ENCODE peak calls at places on chromosome 13, in five cellular contexts. Q, N, W, R and L are unnamed samples.

GRCh38 chr13:82010780-82011179 is 1669.9 kb upstream of the SPRY2 start:
- DNase-seq in Q (no peak), N (no peak), W (no peak), R (no peak), L (peak; percentile 1)

GRCh38 chr13:42181381-42181953 is 90.5 kb upstream of the AKAP11 start:
- DNase-seq in Q (no peak), N (no peak), W (no peak), R (peak; percentile 1), L (no peak)

GRCh38 chr13:102333320-102334181 is 68.3 kb downstream of the FGF14 start:
- DNase-seq in Q (no peak), N (peak; percentile 59), W (no peak), R (no peak), L (peak; percentile 89)

GRCh38 chr13:27970382-27971235 is 1.5 kb upstream of the CDX2 start:
- DNase-seq in Q (no peak), N (no peak), W (no peak), R (no peak), L (no peak)

GRCh38 chr13:36801035-36801434 is 18.0 kb upstream of the RFXAP start:
- DNase-seq in Q (no peak), N (no peak), W (no peak), R (no peak), L (no peak)

GRCh38 chr13:85431720-85432119 is 367.5 kb downstream of the SLITRK6 start:
- DNase-seq in Q (no peak), N (no peak), W (no peak), R (no peak), L (no peak)

GRCh38 chr13:93635687-93636086 is 409.1 kb downstream of the GPC6 start:
- DNase-seq in Q (peak; percentile 57), N (no peak), W (no peak), R (no peak), L (peak; percentile 59)

GRCh38 chr13:59425211-59425721 is 738.5 kb downstream of the DIAPH3 start:
- DNase-seq in Q (peak; percentile 75), N (no peak), W (no peak), R (no peak), L (peak; percentile 77)

GRCh38 chr13:37645181-37645580 is 46.6 kb upstream of the POSTN start:
- DNase-seq in Q (no peak), N (peak; percentile 37), W (no peak), R (peak; percentile 55), L (no peak)

GRCh38 chr13:37068962-37069361 is 9.5 kb upstream of the SUPT20H start:
- DNase-seq in Q (no peak), N (no peak), W (no peak), R (no peak), L (peak; percentile 12)

GRCh38 chr13:40878321-40878720 is 88.9 kb downstream of the SLC25A15 start:
- DNase-seq in Q (peak; percentile 19), N (no peak), W (no peak), R (no peak), L (no peak)

GRCh38 chr13:42266464-42266863 is 5.5 kb upstream of the AKAP11 start:
- DNase-seq in Q (peak; percentile 49), N (peak; percentile 12), W (no peak), R (peak; percentile 30), L (peak; percentile 59)

GRCh38 chr13:40402931-40403412 is 263.5 kb downstream of the FOXO1 start:
- DNase-seq in Q (peak; percentile 86), N (peak; percentile 18), W (no peak), R (no peak), L (peak; percentile 68)

GRCh38 chr13:58852076-58852475 is 1220.5 kb downstream of the PCDH17 start:
- DNase-seq in Q (peak; percentile 57), N (no peak), W (no peak), R (no peak), L (peak; percentile 41)

GRCh38 chr13:75217949-75218348 is 264.0 kb downstream of the TBC1D4 start:
- DNase-seq in Q (peak; percentile 77), N (no peak), W (no peak), R (peak; percentile 28), L (peak; percentile 28)

GRCh38 chr13:114035583-114036501 is 62.0 kb upstream of the C13orf46 start:
- DNase-seq in Q (peak; percentile 46), N (no peak), W (no peak), R (peak; percentile 18), L (peak; percentile 59)

GRCh38 chr13:42985312-42986175 is 6.5 kb downstream of the EPSTI1 start:
- DNase-seq in Q (no peak), N (no peak), W (no peak), R (no peak), L (no peak)

GRCh38 chr13:22240716-22241115 is 569.8 kb downstream of the FGF9 start:
- DNase-seq in Q (no peak), N (no peak), W (no peak), R (no peak), L (no peak)

GRCh38 chr13:90447735-90448103 is 899.8 kb upstream of the MIR17HG start:
- DNase-seq in Q (peak; percentile 94), N (peak; percentile 44), W (no peak), R (no peak), L (peak; percentile 95)

GRCh38 chr13:101149735-101150380 is 266.4 kb downstream of the NALCN start:
- DNase-seq in Q (peak; percentile 10), N (peak; percentile 62), W (no peak), R (peak; percentile 28), L (peak; percentile 71)

GRCh38 chr13:23350009-23350408 is 83.5 kb downstream of the SACS start:
- DNase-seq in Q (peak; percentile 39), N (no peak), W (no peak), R (no peak), L (peak; percentile 44)

GRCh38 chr13:20157387-20157786 is 3.5 kb downstream of the GJA3 start:
- DNase-seq in Q (no peak), N (no peak), W (no peak), R (no peak), L (no peak)

GRCh38 chr13:63041640-63042414 is 1626.2 kb upstream of the PCDH20 start:
- DNase-seq in Q (no peak), N (no peak), W (no peak), R (no peak), L (peak; percentile 14)

GRCh38 chr13:26816876-26817275 is 56.3 kb upstream of the GPR12 start:
- DNase-seq in Q (no peak), N (no peak), W (no peak), R (peak; percentile 13), L (no peak)

GRCh38 chr13:34340534-34340933 is 522.6 kb downstream of the RFC3 start:
- DNase-seq in Q (no peak), N (no peak), W (no peak), R (no peak), L (peak; percentile 30)

GRCh38 chr13:61727714-61728275 is 312.1 kb upstream of the PCDH20 start:
- DNase-seq in Q (peak; percentile 42), N (no peak), W (no peak), R (no peak), L (peak; percentile 57)

GRCh38 chr13:75399168-75399878 is 82.6 kb downstream of the TBC1D4 start:
- DNase-seq in Q (peak; percentile 93), N (no peak), W (no peak), R (no peak), L (no peak)

GRCh38 chr13:84121456-84121855 is 239.2 kb upstream of the SLITRK1 start:
- DNase-seq in Q (peak; percentile 4), N (no peak), W (no peak), R (peak; percentile 21), L (peak; percentile 12)

GRCh38 chr13:68128297-68128915 is 898.3 kb upstream of the PCDH9 start:
- DNase-seq in Q (no peak), N (no peak), W (no peak), R (no peak), L (no peak)

GRCh38 chr13:68125087-68125480 is 894.9 kb upstream of the PCDH9 start:
- DNase-seq in Q (no peak), N (no peak), W (no peak), R (no peak), L (no peak)

GRCh38 chr13:68124437-68125086 is 894.4 kb upstream of the PCDH9 start:
- DNase-seq in Q (no peak), N (no peak), W (no peak), R (no peak), L (no peak)
- H3K27ac ChIP-seq in Q (no peak overlapping the region), N (no peak overlapping the region), W (no peak overlapping the region), R (no peak overlapping the region), L (no peak overlapping the region)

DNA sequence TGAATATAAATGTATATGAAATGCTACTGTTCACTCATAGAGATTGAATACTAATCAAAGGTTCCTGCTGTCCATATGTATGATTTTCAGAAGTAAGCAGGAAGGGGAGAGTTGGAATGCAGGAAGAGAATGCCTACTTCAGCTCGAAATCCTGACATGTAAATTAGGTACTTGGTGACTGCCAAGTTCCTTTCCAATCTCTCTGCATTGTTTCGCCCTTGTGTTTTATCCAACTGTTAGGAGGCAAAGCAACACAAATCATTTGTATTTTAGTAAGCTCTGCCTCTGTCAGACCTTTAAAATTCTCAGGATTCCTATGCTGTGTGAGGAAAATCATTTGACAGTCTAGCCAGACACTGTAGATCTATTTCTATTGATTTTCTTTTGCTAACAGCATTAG is 9.0 kb downstream of the STARD13 start:
- DNase-seq in Q (peak; percentile 89), N (peak; percentile 52), W (no peak), R (no peak), L (peak; percentile 90)
- H3K4me1 ChIP-seq in Q (peaks cover 62% of the 10 kb centered on the region), N (peaks cover 6% of the 10 kb centered on the region), W (peaks cover 10% of the 10 kb centered on the region), R (peaks cover 13% of the 10 kb centered on the region), L (peaks cover 36% of the 10 kb centered on the region)

GRCh38 chr13:113035209-113035800 is 66.3 kb downstream of the MCF2L start:
- DNase-seq in Q (no peak), N (no peak), W (no peak), R (no peak), L (no peak)
- TF ChIP-seq CTCF in Q (no peak), N (no peak), W (no peak), R (no peak), L (no peak)

DNA sequence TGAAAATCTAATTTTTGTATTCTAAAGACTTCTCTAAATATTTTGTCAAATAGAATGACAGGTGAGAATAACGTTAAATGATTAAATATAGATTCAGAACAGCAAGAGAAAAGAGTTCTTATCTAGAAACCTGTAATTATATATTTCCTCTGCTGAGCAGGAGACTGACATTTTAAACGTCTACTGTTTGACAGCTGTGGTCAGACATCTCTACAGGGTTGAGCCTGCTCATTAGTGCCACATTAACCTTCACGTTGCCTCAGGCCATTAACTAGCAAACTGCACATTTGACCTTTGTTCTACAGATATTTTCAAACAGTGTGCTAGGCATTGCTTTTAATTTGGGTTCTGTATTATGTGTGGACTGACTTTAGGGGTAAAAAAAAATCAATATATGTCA is 347.5 kb downstream of the GPC5 start:
- DNase-seq in Q (no peak), N (no peak), W (no peak), R (peak; percentile 19), L (no peak)
- H3K27ac ChIP-seq in Q (no peak overlapping the region), N (no peak overlapping the region), W (no peak overlapping the region), R (peak overlapping the region; percentile 5), L (no peak overlapping the region)

DNA sequence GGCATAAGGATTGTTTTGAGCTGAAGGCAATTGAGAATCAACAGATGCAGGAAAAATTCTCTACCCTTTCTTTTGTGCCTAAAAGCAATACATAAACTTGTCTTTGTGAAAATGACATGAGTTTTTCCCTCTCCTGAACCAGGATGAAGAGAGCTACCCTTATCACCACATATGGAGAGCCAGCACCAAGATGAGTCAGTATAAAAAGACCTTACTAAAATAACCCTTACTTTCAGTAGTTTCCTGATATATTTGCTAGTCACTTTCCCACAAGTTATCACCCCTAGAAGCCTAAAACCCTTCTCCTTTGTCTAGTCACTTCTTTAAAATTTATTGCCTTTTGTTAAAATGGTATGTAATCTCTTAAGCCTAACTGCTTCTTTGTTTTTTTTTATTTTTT is 61.9 kb upstream of the ANKRD10 start:
- DNase-seq in Q (no peak), N (no peak), W (no peak), R (no peak), L (no peak)
- H3K4me1 ChIP-seq in Q (no peaks in the 10 kb centered on the region), N (no peaks in the 10 kb centered on the region), W (no peaks in the 10 kb centered on the region), R (no peaks in the 10 kb centered on the region), L (no peaks in the 10 kb centered on the region)